ENCODE peak calls at places on chromosomes 11 and 22, in six cellular contexts. C is NCI-H1105 treated with DMSO at 0.1 percent for 48 hours, J is ecto neural progenitor cell, R is posterior vena cava, S is progenitor cell of endocrine pancreas, E is dermis blood vessel endothelial cell. D is an unnamed sample.

GRCh38 chr11:122115520-122116343 is at the start of gene BLID:
- DNase-seq in C (peak; percentile 60), J (peak; percentile 63), R (no peak), S (peak; percentile 20), E (peak; percentile 52), D (no peak)

GRCh38 chr22:36439481-36440271 is 41.8 kb downstream of the TXN2 start:
- DNase-seq in C (no peak), J (no peak), R (peak; percentile 89), S (no peak), E (peak; percentile 77), D (no peak)

GRCh38 chr11:7571640-7572000 is 57.8 kb downstream of the PPFIBP2 start:
- DNase-seq in C (peak; percentile 80), J (peak; percentile 79), R (peak; percentile 84), S (peak; percentile 74), E (peak; percentile 86), D (no peak)

GRCh38 chr11:75261474-75261847 is 20.9 kb downstream of the TPBGL start:
- DNase-seq in C (no peak), J (no peak), R (peak; percentile 75), S (no peak), E (peak; percentile 20), D (peak; percentile 18)

GRCh38 chr11:101912823-101913284 is 2.0 kb upstream of the CEP126 start:
- DNase-seq in C (no peak), J (no peak), R (no peak), S (no peak), E (peak; percentile 88), D (no peak)

GRCh38 chr22:37187891-37188761 is at the start of gene C1QTNF6:
- DNase-seq in C (no peak), J (peak; percentile 84), R (peak; percentile 79), S (no peak), E (peak; percentile 49), D (peak; percentile 37)

GRCh38 chr22:41217553-41218157 is 12.5 kb downstream of the L3MBTL2 start:
- DNase-seq in C (peak; percentile 77), J (peak; percentile 70), R (peak; percentile 88), S (no peak), E (peak; percentile 80), D (peak; percentile 88)

GRCh38 chr11:59247535-59248227 is 35.0 kb upstream of the MPEG1 start:
- DNase-seq in C (no peak), J (peak; percentile 10), R (no peak), S (no peak), E (no peak), D (no peak)

GRCh38 chr11:613369-613968 is 2.3 kb downstream of the IRF7 start:
- DNase-seq in C (peak; percentile 12), J (peak; percentile 85), R (no peak), S (no peak), E (peak; percentile 80), D (peak; percentile 81)

GRCh38 chr11:77372736-77373135 is 71.2 kb upstream of the GDPD4 start:
- DNase-seq in C (no peak), J (no peak), R (no peak), S (no peak), E (no peak), D (no peak)

GRCh38 chr11:118928870-118929495 is 3.3 kb upstream of the BCL9L start:
- DNase-seq in C (peak; percentile 87), J (peak; percentile 91), R (peak; percentile 88), S (no peak), E (peak; percentile 74), D (no peak)

GRCh38 chr11:28043930-28044709 is 63.8 kb downstream of the KIF18A start:
- DNase-seq in C (no peak), J (no peak), R (no peak), S (no peak), E (no peak), D (no peak)

D was measured in CD4-positive, CD25-positive, alpha-beta regulatory T cell.